ENCODE peak calls at places on chromosomes 2 and 18, in eight cellular contexts. N is astrocyte of the spinal cord, M is A549, G is GM23338, D is AG10803, A is GM10248, P is nephron progenitor cell, V is cardiac muscle cell. L is an unnamed sample.

GRCh38 chr2:134142903-134143302 is 111.0 kb upstream of the MGAT5 start:
- DNase-seq in N (peak), M (no peak), G (peak), D (peak), A (no peak), P (no peak), V (no peak), L (no peak)

GRCh38 chr18:25825066-25825465 is 265.3 kb downstream of the SS18 start:
- DNase-seq in N (no peak), M (no peak), G (no peak), D (no peak), A (no peak), P (no peak), V (no peak), L (no peak)

GRCh38 chr2:177692042-177692823 is 299.7 kb downstream of the AGPS start:
- DNase-seq in N (no peak), M (no peak), G (no peak), D (no peak), A (no peak), P (no peak), V (no peak), L (no peak)

GRCh38 chr18:22048932-22049615 is 120.3 kb upstream of the GATA6 start:
- DNase-seq in N (no peak), M (no peak), G (no peak), D (no peak), A (no peak), P (no peak), V (no peak), L (no peak)

GRCh38 chr18:8153887-8154583 is 455.2 kb upstream of the RAB12 start:
- DNase-seq in N (peak), M (no peak), G (no peak), D (peak), A (no peak), P (no peak), V (peak), L (no peak)

GRCh38 chr2:120899373-120899772 is 163.7 kb downstream of the GLI2 start:
- DNase-seq in N (no peak), M (no peak), G (no peak), D (no peak), A (no peak), P (no peak), V (no peak), L (no peak)

GRCh38 chr18:39681061-39681460 is 2115.5 kb upstream of the CELF4 start:
- DNase-seq in N (no peak), M (no peak), G (peak), D (no peak), A (no peak), P (no peak), V (no peak), L (no peak)

GRCh38 chr2:241562269-241562891 is 3.8 kb downstream of the BOK start:
- DNase-seq in N (no peak), M (no peak), G (no peak), D (no peak), A (no peak), P (no peak), V (no peak), L (no peak)

GRCh38 chr2:172438741-172439508 is 11.5 kb downstream of the ITGA6 start:
- DNase-seq in N (peak), M (peak), G (no peak), D (peak), A (no peak), P (no peak), V (no peak), L (no peak)

GRCh38 chr2:239574434-239575156 is 173.8 kb upstream of the HDAC4 start:
- DNase-seq in N (no peak), M (no peak), G (no peak), D (peak), A (no peak), P (peak), V (no peak), L (no peak)

DNA sequence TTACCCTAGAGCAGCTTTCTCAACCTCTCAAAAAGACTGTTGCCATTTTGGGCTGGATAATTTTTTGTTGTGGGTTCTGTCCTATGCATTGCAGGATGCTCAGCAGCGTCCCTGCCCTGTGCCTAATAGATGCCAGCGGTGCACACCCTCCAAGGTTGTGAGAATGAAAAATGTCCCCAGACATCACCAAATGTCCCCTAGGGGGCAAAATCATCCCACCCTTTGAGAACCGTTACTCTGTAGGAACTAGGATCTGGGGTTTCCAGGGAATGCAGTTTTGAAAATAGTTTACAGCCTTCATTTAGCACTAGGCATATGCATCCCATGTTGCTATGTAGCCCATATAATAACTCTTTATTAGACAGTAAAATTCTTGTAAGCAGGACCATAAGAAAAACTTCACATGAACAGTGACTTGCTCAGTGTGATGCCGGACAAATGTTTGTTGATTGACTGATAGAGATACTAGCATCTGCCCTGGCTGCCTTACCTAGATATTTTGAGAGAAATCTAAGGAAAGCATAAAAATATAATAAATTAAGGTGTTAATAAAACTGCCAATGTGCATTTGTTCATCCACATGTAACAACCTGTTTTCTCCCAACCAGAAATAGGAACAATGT is 79.2 kb upstream of the EPC2 start:
- DNase-seq in N (no peak), M (no peak), G (peak), D (no peak), A (no peak), P (no peak), V (no peak), L (no peak)
- TF ChIP-seq CTCF in N (peak), M (peak), G (peak), D (no peak), A (peak), P (peak), V (peak), L (peak)

GRCh38 chr2:203279288-203279687 is 40.5 kb downstream of the CYP20A1 start:
- DNase-seq in N (no peak), M (peak), G (no peak), D (no peak), A (no peak), P (no peak), V (no peak), L (no peak)
- TF ChIP-seq CTCF in N (no peak), M (no peak), G (no peak), D (no peak), A (no peak), P (no peak), V (no peak), L (no peak)

GRCh38 chr2:128638741-128639477 is 320.2 kb upstream of the HS6ST1 start:
- DNase-seq in N (peak), M (no peak), G (peak), D (peak), A (no peak), P (peak), V (no peak), L (no peak)

GRCh38 chr2:128638311-128638710 is 319.6 kb upstream of the HS6ST1 start:
- DNase-seq in N (no peak), M (no peak), G (peak), D (no peak), A (no peak), P (no peak), V (no peak), L (no peak)

GRCh38 chr2:128640166-128640846 is 321.6 kb upstream of the HS6ST1 start:
- DNase-seq in N (no peak), M (no peak), G (no peak), D (no peak), A (no peak), P (no peak), V (no peak), L (no peak)

GRCh38 chr2:128640847-128641360 is 322.2 kb upstream of the HS6ST1 start:
- DNase-seq in N (no peak), M (no peak), G (no peak), D (no peak), A (no peak), P (no peak), V (no peak), L (no peak)

DNA sequence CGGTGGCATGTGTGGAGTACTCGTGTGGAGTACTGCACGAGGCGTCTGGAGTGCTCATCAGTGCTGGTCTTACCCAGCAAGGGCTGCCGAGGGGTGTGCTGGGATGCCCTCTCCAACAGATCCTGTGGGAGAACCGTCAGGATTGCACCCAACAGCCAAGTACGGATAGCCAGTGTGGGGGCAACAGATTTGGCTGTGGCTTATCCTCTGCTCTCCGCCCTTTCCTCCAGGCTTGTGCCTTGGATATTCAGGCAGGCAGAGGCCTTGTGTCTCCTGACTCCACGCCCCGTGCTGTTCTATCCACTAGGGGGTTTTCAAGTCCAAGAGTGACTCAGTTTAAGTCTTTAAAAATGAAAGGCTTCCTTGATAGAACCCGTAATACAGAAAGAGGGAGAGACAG is 321.0 kb upstream of the HS6ST1 start:
- DNase-seq in N (no peak), M (no peak), G (no peak), D (no peak), A (no peak), P (no peak), V (no peak), L (no peak)
- TF ChIP-seq CTCF in N (no peak), M (no peak), G (no peak), D (peak), A (no peak), P (no peak), V (no peak), L (no peak)

DNA sequence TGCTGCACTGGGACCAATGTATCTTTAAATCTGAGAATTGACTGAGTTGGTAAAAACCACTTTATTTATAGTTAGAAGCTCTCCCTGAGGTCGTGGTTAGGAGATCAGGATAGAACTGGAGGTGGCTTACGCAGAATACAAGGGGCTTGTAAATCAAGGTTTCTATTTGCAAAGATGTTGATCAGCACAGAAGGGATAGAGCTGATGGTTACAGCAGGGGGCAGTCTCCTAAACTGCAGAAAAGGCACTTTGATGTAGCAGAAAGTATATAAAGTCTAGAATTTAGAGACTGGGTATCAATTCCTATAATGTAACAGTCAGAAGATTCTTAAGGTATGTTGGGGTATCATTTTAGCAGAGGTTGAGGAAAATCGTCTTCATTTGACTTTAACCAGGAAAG is 25.2 kb upstream of the ACVR1 start:
- DNase-seq in N (no peak), M (no peak), G (peak), D (no peak), A (no peak), P (no peak), V (no peak), L (no peak)
- TF ChIP-seq CTCF in N (peak), M (peak), G (peak), D (peak), A (peak), P (no peak), V (peak), L (peak)

GRCh38 chr18:12422936-12423335 is 15.2 kb downstream of the PRELID3A start:
- DNase-seq in N (no peak), M (peak), G (peak), D (no peak), A (no peak), P (no peak), V (no peak), L (no peak)
- TF ChIP-seq CTCF in N (peak), M (no peak), G (peak), D (no peak), A (peak), P (no peak), V (no peak), L (no peak)

L was measured in GM13977.